ENCODE peak calls at places on chromosomes 13 and 19, in four cellular contexts. A is lung microvascular endothelial cell; Y is T-helper 17 cell; T is activated T-helper 9 cell treated with anti-CD3 and anti-CD28 coated beads, Interleukin-2, amount 50 U/mL, for 16 hours. G is an unnamed sample.

GRCh38 chr19:39411006-39411831 is 1.2 kb upstream of the PLEKHG2 start:
- DNase-seq in A (peak; percentile 76), Y (no peak), T (no peak), G (peak; percentile 86)

GRCh38 chr13:19725320-19725719 is 57.4 kb downstream of the PSPC1 start:
- DNase-seq in A (no peak), Y (no peak), T (no peak), G (no peak)

GRCh38 chr19:33727331-33728028 is 69.2 kb upstream of the KCTD15 start:
- DNase-seq in A (no peak), Y (no peak), T (no peak), G (no peak)

GRCh38 chr19:32653626-32653968 is 21.4 kb downstream of the ANKRD27 start:
- DNase-seq in A (no peak), Y (no peak), T (no peak), G (no peak)

GRCh38 chr19:17579523-17580244 is 24.2 kb downstream of the COLGALT1 start:
- DNase-seq in A (peak; percentile 55), Y (no peak), T (no peak), G (peak; percentile 52)

GRCh38 chr19:35960432-35960972 is 24.3 kb downstream of the LRFN3 start:
- DNase-seq in A (no peak), Y (no peak), T (no peak), G (no peak)

GRCh38 chr13:108962652-108963051 is 333.2 kb downstream of the MYO16 start:
- DNase-seq in A (peak; percentile 17), Y (no peak), T (no peak), G (no peak)

GRCh38 chr19:2451138-2451537 is 5.6 kb downstream of the LMNB2 start:
- DNase-seq in A (no peak), Y (no peak), T (no peak), G (no peak)

GRCh38 chr13:71871844-71872243 is 4.8 kb upstream of the DACH1 start:
- DNase-seq in A (no peak), Y (no peak), T (no peak), G (no peak)

GRCh38 chr19:2475018-2475701 is 767 bp upstream of the GADD45B start:
- DNase-seq in A (peak; percentile 67), Y (peak; percentile 32), T (peak; percentile 47), G (peak; percentile 78)

GRCh38 chr19:39845172-39845571 is 1.0 kb downstream of the FBL start:
- DNase-seq in A (no peak), Y (no peak), T (no peak), G (no peak)

GRCh38 chr13:114015111-114015551 is 41.3 kb upstream of the C13orf46 start:
- DNase-seq in A (no peak), Y (no peak), T (no peak), G (no peak)

GRCh38 chr13:67341406-67341805 is 111.3 kb upstream of the PCDH9 start:
- DNase-seq in A (no peak), Y (no peak), T (no peak), G (no peak)

GRCh38 chr19:49592486-49593232 is 1.7 kb downstream of the PRR12 start:
- DNase-seq in A (peak; percentile 21), Y (no peak), T (no peak), G (no peak)

GRCh38 chr19:38975214-38975860 is at the start of gene FBXO17:
- DNase-seq in A (peak; percentile 61), Y (no peak), T (no peak), G (peak; percentile 75)

GRCh38 chr13:44040754-44041100 is 161.0 kb downstream of the LACC1 start:
- DNase-seq in A (no peak), Y (no peak), T (no peak), G (no peak)

GRCh38 chr13:94342436-94343242 is 136.8 kb downstream of the DCT start:
- DNase-seq in A (no peak), Y (no peak), T (no peak), G (no peak)

GRCh38 chr19:3580156-3580955 is 4.9 kb upstream of the GIPC3 start:
- DNase-seq in A (peak; percentile 72), Y (no peak), T (no peak), G (no peak)

GRCh38 chr13:49347650-49348385 is 96.0 kb downstream of the CAB39L start:
- DNase-seq in A (no peak), Y (no peak), T (no peak), G (no peak)